ENCODE peak calls at places on chromosomes 12 and 14, in nine cellular contexts. K, X, O, W, Q, L, Y, U and N are unnamed samples.

GRCh38 chr12:94498073-94498472 is 38.4 kb upstream of the CEP83 start:
- DNase-seq in O (no peak), K (no peak), X (no peak), U (no peak), W (no peak), L (no peak), Q (no peak), Y (peak), N (no peak)

GRCh38 chr12:47194501-47194900 is 114.7 kb upstream of the AMIGO2 start:
- DNase-seq in O (no peak), Y (no peak), Q (no peak), W (no peak), X (no peak), K (no peak), L (no peak), U (no peak), N (no peak)

GRCh38 chr12:39533951-39534350 is 85.7 kb downstream of the ABCD2 start:
- DNase-seq in Q (no peak), X (no peak), U (no peak), K (no peak), W (no peak), Y (no peak), L (no peak), O (no peak), N (no peak)

GRCh38 chr12:120142231-120142877 is 25.8 kb upstream of the RAB35 start:
- DNase-seq in K (peak), W (no peak), L (no peak), Y (no peak), O (no peak), U (no peak), X (no peak), Q (no peak), N (no peak)

GRCh38 chr14:69850086-69850735 is 29.0 kb upstream of the SMOC1 start:
- DNase-seq in Y (no peak), Q (no peak), U (no peak), K (no peak), X (no peak), W (no peak), O (no peak), L (no peak), N (no peak)

GRCh38 chr12:42922512-42922865 is 332.9 kb upstream of the PRICKLE1 start:
- DNase-seq in K (no peak), Y (no peak), U (no peak), L (no peak), O (no peak), Q (no peak), X (no peak), W (no peak), N (no peak)

GRCh38 chr14:73457935-73458218 is 469 bp downstream of the NUMB start:
- DNase-seq in O (no peak), X (peak), U (no peak), W (no peak), K (no peak), Y (no peak), Q (peak), L (no peak), N (no peak)

GRCh38 chr12:75103822-75104221 is 105.8 kb downstream of the KCNC2 start:
- DNase-seq in W (no peak), U (no peak), X (no peak), Y (no peak), K (peak), Q (no peak), L (no peak), O (no peak), N (no peak)

GRCh38 chr14:71488703-71489141 is 443.5 kb upstream of the RGS6 start:
- DNase-seq in U (no peak), Y (no peak), O (no peak), K (peak), L (no peak), X (no peak), W (no peak), Q (no peak), N (no peak)

GRCh38 chr12:5222011-5222461 is 178.4 kb downstream of the KCNA5 start:
- DNase-seq in Q (no peak), L (no peak), X (no peak), U (peak), Y (no peak), W (no peak), O (no peak), K (no peak), N (no peak)